ENCODE peak calls at places on chromosome X, in nine cellular contexts. Q is EH, X is NCI-H1092, C is NCI-H510A treated with DMSO at 0.1 percent for 48 hours, T is body of pancreas, H is breast epithelium, Y is bronchial epithelial cell, F is SW 1271, A is NCI-H2081. G is an unnamed sample.

GRCh38 chrX:46554942-46555341 is 9.7 kb upstream of the ZNF674 start:
- DNase-seq in Y (peak), Q (peak), T (no peak), A (no peak), H (no peak), C (peak), X (no peak), F (peak), G (no peak)

GRCh38 chrX:40304115-40304514 is 206.4 kb upstream of the BCOR start:
- DNase-seq in X (no peak), F (no peak), T (no peak), A (no peak), Y (no peak), Q (no peak), H (no peak), C (no peak), G (no peak)

GRCh38 chrX:10549280-10549679 is 71.1 kb downstream of the MID1 start:
- DNase-seq in X (peak), F (no peak), H (no peak), C (no peak), Q (peak), T (no peak), A (peak), Y (no peak), G (peak)

GRCh38 chrX:23503835-23504539 is 163.3 kb upstream of the PRDX4 start:
- DNase-seq in H (peak), Y (peak), T (peak), A (peak), X (peak), C (peak), Q (peak), F (peak), G (peak)

GRCh38 chrX:113400193-113400704 is 559.6 kb upstream of the AMOT start:
- DNase-seq in Q (no peak), F (peak), A (no peak), C (no peak), X (no peak), Y (peak), T (no peak), H (no peak), G (peak)

GRCh38 chrX:149493567-149494562 is 11.2 kb downstream of the IDS start:
- DNase-seq in Y (no peak), H (no peak), T (no peak), A (no peak), X (no peak), F (peak), C (no peak), Q (no peak), G (peak)

GRCh38 chrX:110412971-110413726 is 54.5 kb downstream of the RTL9 start:
- DNase-seq in C (peak), H (peak), X (peak), F (peak), Y (peak), A (peak), T (peak), Q (peak), G (peak)

GRCh38 chrX:154600962-154601374 is 16.0 kb downstream of the CTAG1A start:
- DNase-seq in H (no peak), A (no peak), X (no peak), T (no peak), Y (no peak), C (no peak), F (no peak), Q (peak), G (peak)

GRCh38 chrX:9312922-9313867 is 151.7 kb upstream of the TBL1X start:
- DNase-seq in A (peak), T (peak), F (peak), Q (no peak), H (no peak), C (no peak), X (no peak), Y (peak), G (peak)

GRCh38 chrX:134886201-134886600 is 104.6 kb upstream of the SMIM10 start:
- DNase-seq in T (no peak), X (no peak), C (no peak), Q (peak), H (no peak), F (peak), Y (peak), A (peak), G (peak)

GRCh38 chrX:97267916-97268680 is 384.4 kb downstream of the RPA4 start:
- DNase-seq in C (no peak), X (no peak), Q (peak), A (no peak), T (no peak), Y (no peak), F (no peak), H (no peak), G (no peak)

GRCh38 chrX:149568701-149569296 is 18.5 kb downstream of the MAGEA9B start:
- DNase-seq in C (peak), Q (no peak), X (no peak), Y (no peak), F (no peak), T (no peak), H (no peak), A (no peak), G (no peak)

G was measured in HT1080.